ENCODE peak calls at places on chromosomes 3 and 15, in seven cellular contexts. B is PC-3; P is stomach; W is heart right ventricle; O is CD8-positive, alpha-beta T cell; L is GM23248; M is psoas muscle. E is an unnamed sample.

GRCh38 chr3:43691120-43692002 is 623 bp downstream of the ABHD5 start:
- DNase-seq in O (peak; percentile 35), W (peak; percentile 63), M (peak; percentile 72), P (peak; percentile 84), L (peak; percentile 65), B (peak; percentile 86), E (peak; percentile 87)

GRCh38 chr3:12508316-12508715 is 24.0 kb downstream of the TSEN2 start:
- DNase-seq in L (peak; percentile 98), O (no peak), B (peak; percentile 91), M (no peak), P (no peak), W (no peak), E (no peak)

GRCh38 chr3:48155122-48155521 is 33.1 kb downstream of the CDC25A start:
- DNase-seq in M (no peak), O (no peak), B (peak; percentile 94), P (no peak), L (peak; percentile 92), W (no peak), E (no peak)

GRCh38 chr3:59046839-59047238 is 3.0 kb downstream of the CFAP20DC start:
- DNase-seq in W (no peak), O (no peak), M (no peak), P (no peak), B (peak; percentile 59), L (no peak), E (no peak)

GRCh38 chr3:131658115-131658514 is 155.3 kb upstream of the MRPL3 start:
- DNase-seq in P (no peak), M (no peak), O (no peak), B (no peak), L (no peak), W (no peak), E (no peak)

GRCh38 chr3:50620420-50620819 is 3.5 kb downstream of the MAPKAPK3 start:
- DNase-seq in W (no peak), L (no peak), O (no peak), P (no peak), B (peak; percentile 28), M (peak; percentile 72), E (no peak)

GRCh38 chr3:134061401-134061800 is 31.7 kb upstream of the SLCO2A1 start:
- DNase-seq in M (no peak), L (no peak), O (no peak), P (no peak), B (no peak), W (no peak), E (no peak)

GRCh38 chr3:141076821-141077571 is 25.8 kb downstream of the SPSB4 start:
- DNase-seq in L (peak; percentile 92), P (peak; percentile 31), B (no peak), M (peak; percentile 69), W (peak; percentile 52), O (no peak), E (peak; percentile 52)

GRCh38 chr3:65871305-65872141 is 167.2 kb downstream of the MAGI1 start:
- DNase-seq in O (no peak), L (no peak), M (peak; percentile 67), P (peak; percentile 88), W (peak; percentile 42), B (no peak), E (peak; percentile 62)

GRCh38 chr15:69217381-69217780 is 56.9 kb downstream of the GLCE start:
- DNase-seq in L (no peak), P (no peak), B (no peak), W (no peak), M (no peak), O (no peak), E (no peak)

GRCh38 chr3:182487048-182487447 is 306.3 kb upstream of the ATP11B start:
- DNase-seq in W (no peak), B (no peak), P (no peak), M (no peak), O (no peak), L (no peak), E (no peak)

GRCh38 chr15:68275165-68275746 is 2.3 kb upstream of the FEM1B start:
- DNase-seq in W (no peak), P (peak; percentile 63), M (no peak), O (no peak), L (no peak), B (peak; percentile 78), E (peak; percentile 75)

GRCh38 chr15:78977591-78978347 is 32.9 kb upstream of the CTSH start:
- DNase-seq in O (no peak), B (no peak), P (no peak), L (no peak), M (no peak), W (no peak), E (no peak)

GRCh38 chr3:128621931-128622330 is 28.7 kb downstream of the RPN1 start:
- DNase-seq in O (no peak), W (no peak), L (no peak), B (no peak), P (no peak), M (no peak), E (no peak)

GRCh38 chr15:98954411-98954810 is 53.2 kb downstream of the PGPEP1L start:
- DNase-seq in M (peak; percentile 87), O (no peak), B (no peak), P (no peak), L (peak; percentile 89), W (peak; percentile 69), E (peak; percentile 52)

GRCh38 chr3:173891272-173892100 is 493.9 kb downstream of the NLGN1 start:
- DNase-seq in M (no peak), W (no peak), L (peak; percentile 32), B (peak; percentile 29), O (no peak), P (no peak), E (no peak)

GRCh38 chr3:24088782-24089181 is 143.7 kb downstream of the NR1D2 start:
- DNase-seq in O (no peak), M (no peak), L (peak; percentile 66), P (no peak), B (peak; percentile 58), W (no peak), E (no peak)

GRCh38 chr3:37601832-37602231 is 259.8 kb upstream of the CTDSPL start:
- DNase-seq in M (no peak), O (no peak), L (no peak), B (no peak), W (no peak), P (no peak), E (no peak)

GRCh38 chr3:98968824-98969223 is 67.3 kb upstream of the DCBLD2 start:
- DNase-seq in P (no peak), O (no peak), M (no peak), B (no peak), W (no peak), L (no peak), E (no peak)

GRCh38 chr3:98972155-98972554 is 70.7 kb upstream of the DCBLD2 start:
- DNase-seq in B (peak; percentile 92), W (no peak), L (peak; percentile 89), M (no peak), O (no peak), P (no peak), E (no peak)

GRCh38 chr3:98969295-98969694 is 67.8 kb upstream of the DCBLD2 start:
- DNase-seq in L (no peak), P (no peak), W (no peak), B (no peak), O (no peak), M (no peak), E (no peak)

GRCh38 chr3:98972720-98973119 is 71.2 kb upstream of the DCBLD2 start:
- DNase-seq in P (no peak), M (no peak), L (no peak), O (no peak), B (peak; percentile 37), W (no peak), E (no peak)

GRCh38 chr3:98971183-98971681 is 69.7 kb upstream of the DCBLD2 start:
- DNase-seq in O (no peak), W (no peak), M (no peak), L (peak; percentile 87), B (peak; percentile 98), P (no peak), E (no peak)
- H3K27ac ChIP-seq in O (no peak overlapping the region), W (no peak overlapping the region), M (no peak overlapping the region), L (peak overlapping the region; percentile 81), B (peak overlapping the region; percentile 98), P (no peak overlapping the region), E (no peak overlapping the region)

GRCh38 chr3:123064506-123064905 is 2.3 kb upstream of the PDIA5 start:
- DNase-seq in O (no peak), P (no peak), L (no peak), M (no peak), B (no peak), W (no peak), E (no peak)
- H3K4me3 ChIP-seq in O (no peak overlapping the region), P (no peak overlapping the region), L (no peak overlapping the region), M (no peak overlapping the region), B (no peak overlapping the region), W (no peak overlapping the region), E (no peak overlapping the region)

GRCh38 chr15:74960995-74961588 is 4.5 kb upstream of the RPP25 start:
- DNase-seq in M (no peak), B (no peak), W (no peak), L (no peak), P (no peak), O (no peak), E (no peak)

GRCh38 chr15:74961616-74962015 is 5.0 kb upstream of the RPP25 start:
- DNase-seq in O (no peak), L (no peak), P (no peak), B (no peak), W (no peak), M (no peak), E (no peak)

GRCh38 chr15:74958908-74959642 is 2.5 kb upstream of the RPP25 start:
- DNase-seq in L (no peak), W (no peak), B (no peak), P (no peak), M (no peak), O (no peak), E (no peak)

GRCh38 chr15:74959643-74959939 is 3.0 kb upstream of the RPP25 start:
- DNase-seq in B (no peak), M (no peak), O (no peak), P (no peak), W (no peak), L (no peak), E (no peak)

GRCh38 chr15:74960286-74960685 is 3.7 kb upstream of the RPP25 start:
- DNase-seq in M (no peak), P (no peak), B (no peak), W (no peak), O (no peak), L (no peak), E (no peak)
- H3K27me3 ChIP-seq in M (peaks cover 38% of the 10 kb centered on the region), P (no peaks in the 10 kb centered on the region), B (no peaks in the 10 kb centered on the region), W (peaks cover 25% of the 10 kb centered on the region), O (peaks cover 17% of the 10 kb centered on the region), L (peaks cover 3% of the 10 kb centered on the region), E (no peaks in the 10 kb centered on the region)

DNA sequence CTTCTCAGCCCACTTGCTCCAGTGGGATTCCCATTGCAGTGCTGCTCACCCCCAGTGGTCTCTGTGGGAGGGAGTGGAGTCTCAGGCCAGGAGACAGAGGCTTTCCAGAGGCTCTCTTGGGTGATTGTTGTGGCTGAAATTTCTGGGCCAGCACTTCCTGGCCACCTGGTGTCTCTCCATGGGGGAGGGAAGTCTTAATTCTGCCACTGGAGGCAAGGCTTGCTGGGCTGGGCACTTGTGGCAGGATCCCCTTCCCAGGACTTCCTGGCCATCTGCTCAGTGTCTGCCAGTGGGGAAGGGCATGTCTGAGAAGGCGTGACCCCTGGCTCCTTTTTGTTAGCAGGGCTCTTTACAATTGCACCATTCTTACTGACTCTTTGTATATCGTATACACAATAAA is 351.8 kb downstream of the GABRB3 start:
- DNase-seq in B (no peak), M (no peak), L (no peak), P (no peak), W (no peak), O (no peak), E (no peak)
- H3K27ac ChIP-seq in B (no peak overlapping the region), M (no peak overlapping the region), L (no peak overlapping the region), P (no peak overlapping the region), W (no peak overlapping the region), O (no peak overlapping the region), E (no peak overlapping the region)

E was measured in lung.